ENCODE peak calls at places on chromosomes 2 and 18, in eight cellular contexts. C is lung, W is C1 segment of cervical spinal cord, I is AML-193, O is MG63, T is mucosa of gallbladder, J is fibroblast of mammary gland, R is NCI-H446 treated with DMSO at 0.1 percent for 48 hours. F is an unnamed sample.

GRCh38 chr2:234853739-234854138 is 98.1 kb upstream of the SH3BP4 start:
- DNase-seq in W (no peak), C (no peak), I (no peak), J (peak), O (no peak), R (no peak), T (no peak), F (no peak)

GRCh38 chr2:190846746-190847145 is 33.9 kb upstream of the GLS start:
- DNase-seq in T (no peak), R (peak), O (no peak), J (no peak), C (peak), W (peak), I (no peak), F (no peak)

GRCh38 chr18:25137133-25137472 is 214.9 kb downstream of the ZNF521 start:
- DNase-seq in R (no peak), J (peak), O (no peak), T (no peak), I (no peak), W (no peak), C (no peak), F (no peak)

GRCh38 chr2:72415256-72415655 is 267.6 kb upstream of the CYP26B1 start:
- DNase-seq in W (no peak), I (no peak), J (peak), R (peak), T (no peak), O (no peak), C (no peak), F (no peak)

GRCh38 chr2:191555092-191555742 is 122.7 kb upstream of the NABP1 start:
- DNase-seq in T (peak), R (peak), W (peak), J (peak), O (peak), I (peak), C (peak), F (peak)

GRCh38 chr18:1014496-1014895 is 109.8 kb downstream of the ADCYAP1 start:
- DNase-seq in I (no peak), W (no peak), O (no peak), T (no peak), R (peak), C (no peak), J (peak), F (no peak)

GRCh38 chr2:139864821-139865302 is 1084.7 kb upstream of the NXPH2 start:
- DNase-seq in T (no peak), C (no peak), J (no peak), I (no peak), O (no peak), R (no peak), W (no peak), F (no peak)

GRCh38 chr2:58428553-58429284 is 187.6 kb upstream of the FANCL start:
- DNase-seq in O (peak), I (no peak), T (no peak), C (no peak), J (no peak), W (no peak), R (no peak), F (peak)

GRCh38 chr2:134722728-134723127 is 3.9 kb upstream of the TMEM163 start:
- DNase-seq in W (no peak), O (no peak), J (no peak), I (no peak), T (no peak), C (no peak), R (no peak), F (no peak)

GRCh38 chr2:241412144-241412543 is 56.1 kb downstream of the FARP2 start:
- DNase-seq in W (no peak), T (no peak), O (peak), J (peak), R (no peak), C (no peak), I (no peak), F (no peak)

GRCh38 chr18:3526421-3527354 is 76.7 kb downstream of the TGIF1 start:
- DNase-seq in R (peak), J (no peak), O (no peak), T (no peak), C (no peak), I (peak), W (peak), F (no peak)

GRCh38 chr2:3022841-3023372 is 354.7 kb downstream of the EIPR1 start:
- DNase-seq in C (no peak), W (no peak), R (no peak), O (no peak), T (peak), I (no peak), J (no peak), F (no peak)

GRCh38 chr2:24973812-24974211 is 2.1 kb upstream of the DNAJC27 start:
- DNase-seq in O (no peak), W (no peak), I (no peak), J (no peak), C (no peak), T (no peak), R (no peak), F (no peak)

GRCh38 chr2:146879882-146880281 is 964.9 kb upstream of the ACVR2A start:
- DNase-seq in R (no peak), W (no peak), O (peak), C (no peak), J (peak), I (no peak), T (no peak), F (no peak)

GRCh38 chr2:25567406-25567805 is 106.0 kb downstream of the DTNB start:
- DNase-seq in T (no peak), W (peak), I (peak), R (no peak), J (peak), C (no peak), O (no peak), F (no peak)

GRCh38 chr2:20348542-20348941 is 2.1 kb downstream of the PUM2 start:
- DNase-seq in R (no peak), C (no peak), J (no peak), T (no peak), W (no peak), I (no peak), O (no peak), F (no peak)

GRCh38 chr18:56382541-56382940 is 255.9 kb downstream of the TXNL1 start:
- DNase-seq in I (no peak), C (no peak), O (no peak), R (peak), W (no peak), J (no peak), T (no peak), F (peak)

GRCh38 chr2:9681427-9681817 is 50.6 kb upstream of the YWHAQ start:
- DNase-seq in O (no peak), W (no peak), J (no peak), I (no peak), T (no peak), R (no peak), C (no peak), F (no peak)

GRCh38 chr2:2791606-2792005 is 460.5 kb upstream of the MYT1L start:
- DNase-seq in R (no peak), C (no peak), I (no peak), T (no peak), O (no peak), J (no peak), W (no peak), F (no peak)

GRCh38 chr18:7616661-7617060 is 49.5 kb downstream of the PTPRM start:
- DNase-seq in J (peak), C (no peak), W (no peak), I (no peak), R (no peak), O (peak), T (peak), F (no peak)

GRCh38 chr18:21406111-21406510 is 164.1 kb downstream of the GREB1L start:
- DNase-seq in R (no peak), T (no peak), O (peak), C (no peak), I (no peak), W (no peak), J (peak), F (no peak)

GRCh38 chr2:28776471-28776870 is 24.8 kb downstream of the PPP1CB start:
- DNase-seq in O (no peak), W (no peak), R (no peak), J (no peak), T (no peak), I (no peak), C (no peak), F (no peak)

GRCh38 chr2:127226520-127227263 is 6.6 kb upstream of the CYP27C1 start:
- DNase-seq in W (no peak), I (no peak), J (peak), O (peak), R (no peak), C (peak), T (peak), F (no peak)

GRCh38 chr2:147632193-147632592 is 212.6 kb upstream of the ACVR2A start:
- DNase-seq in R (peak), T (no peak), W (no peak), C (no peak), I (no peak), O (no peak), J (peak), F (no peak)

GRCh38 chr2:15041429-15041837 is 408.9 kb downstream of the LRATD1 start:
- DNase-seq in I (no peak), R (peak), C (no peak), T (no peak), W (no peak), J (no peak), O (no peak), F (no peak)

GRCh38 chr18:13530215-13530878 is 196.0 kb downstream of the FAM210A start:
- DNase-seq in C (no peak), R (no peak), O (no peak), T (no peak), J (no peak), W (no peak), I (peak), F (no peak)